ENCODE peak calls at places on chromosomes 5 and 9, in five cellular contexts. U, F, K, Y and I are unnamed samples.
A peak's percentile ranks its signal among the peaks of the same experiment; 100 is the strongest.

GRCh38 chr9:133210202-133210532 is 1.1 kb upstream of the OBP2B start:
- DNase-seq in U (no peak), F (no peak), K (no peak), Y (no peak), I (no peak)

GRCh38 chr5:161757223-161757622 is 71.7 kb downstream of the GABRA6 start:
- DNase-seq in U (no peak), F (no peak), K (no peak), Y (no peak), I (no peak)

GRCh38 chr9:92100237-92100911 is 14.8 kb downstream of the SPTLC1 start:
- DNase-seq in U (no peak), F (peak; percentile 83), K (peak; percentile 88), Y (no peak), I (peak; percentile 87)

GRCh38 chr9:107484117-107484723 is 5.3 kb downstream of the KLF4 start:
- DNase-seq in U (no peak), F (peak; percentile 90), K (peak; percentile 79), Y (no peak), I (peak; percentile 81)

GRCh38 chr9:113387560-113388230 is 10.9 kb upstream of the HDHD3 start:
- DNase-seq in U (no peak), F (no peak), K (no peak), Y (no peak), I (no peak)

GRCh38 chr9:70609542-70610286 is 195.3 kb upstream of the KLF9 start:
- DNase-seq in U (no peak), F (peak; percentile 90), K (no peak), Y (no peak), I (peak; percentile 98)

GRCh38 chr5:180739958-180740357 is at the start of gene OR2Y1:
- DNase-seq in U (no peak), F (no peak), K (no peak), Y (no peak), I (no peak)

GRCh38 chr5:3602713-3603502 is 7.3 kb downstream of the IRX1 start:
- DNase-seq in U (peak; percentile 70), F (no peak), K (peak; percentile 64), Y (peak; percentile 87), I (no peak)

GRCh38 chr5:142808778-142809606 is 38.8 kb downstream of the ARHGAP26 start:
- DNase-seq in U (no peak), F (no peak), K (no peak), Y (no peak), I (no peak)

GRCh38 chr5:16179511-16179935 is at the start of gene MARCHF11:
- DNase-seq in U (peak; percentile 41), F (no peak), K (peak; percentile 55), Y (peak; percentile 57), I (no peak)

GRCh38 chr9:22105005-22105722 is 96.1 kb upstream of the CDKN2B start:
- DNase-seq in U (no peak), F (no peak), K (no peak), Y (no peak), I (no peak)

GRCh38 chr9:134501266-134502181 is 140.1 kb upstream of the COL5A1 start:
- DNase-seq in U (no peak), F (no peak), K (peak; percentile 26), Y (no peak), I (no peak)

GRCh38 chr5:169629847-169630548 is 7.1 kb upstream of the DOCK2 start:
- DNase-seq in U (no peak), F (peak; percentile 73), K (no peak), Y (no peak), I (peak; percentile 90)

GRCh38 chr9:116149844-116150243 is 3.7 kb upstream of the PAPPA start:
- DNase-seq in U (peak; percentile 57), F (peak; percentile 37), K (peak; percentile 57), Y (peak; percentile 75), I (no peak)

GRCh38 chr5:112938286-112938685 is 16.3 kb upstream of the REEP5 start:
- DNase-seq in U (no peak), F (no peak), K (no peak), Y (no peak), I (no peak)

GRCh38 chr5:61379677-61380076 is 47.6 kb downstream of the ZSWIM6 start:
- DNase-seq in U (no peak), F (no peak), K (no peak), Y (no peak), I (no peak)

GRCh38 chr9:75664597-75664996 is 225.9 kb upstream of the PCSK5 start:
- DNase-seq in U (no peak), F (no peak), K (no peak), Y (no peak), I (no peak)

GRCh38 chr5:141779642-141780041 is 97.6 kb upstream of the ARAP3 start:
- DNase-seq in U (peak; percentile 42), F (no peak), K (peak; percentile 51), Y (no peak), I (peak; percentile 44)
- H3K4ac ChIP-seq in U (no peak overlapping the region), F (no peak overlapping the region), K (no peak overlapping the region), Y (no peak overlapping the region), I (no peak overlapping the region)

DNA sequence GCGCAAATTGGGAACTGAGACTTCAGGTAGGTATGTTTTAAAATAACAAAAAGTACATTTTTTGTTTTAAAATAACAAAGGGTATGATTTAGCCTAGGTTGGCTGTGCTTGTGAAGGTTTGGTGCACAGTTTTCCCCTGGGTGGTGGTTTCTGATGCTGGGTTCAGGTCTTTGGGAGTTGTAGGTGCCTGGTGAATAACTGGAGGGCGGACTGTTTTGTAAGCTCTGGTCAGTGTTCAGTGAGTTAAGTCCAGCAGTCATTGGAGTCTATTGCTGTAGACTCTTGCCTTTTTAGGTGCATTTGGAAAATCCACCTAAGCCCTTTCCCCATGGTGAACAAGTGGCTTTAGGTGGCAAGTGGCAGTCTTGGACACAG is 43.9 kb downstream of the RAI14 start:
- DNase-seq in U (no peak), F (no peak), K (no peak), Y (no peak), I (no peak)
- H2BK120ac ChIP-seq in U (no peak overlapping the region), F (no peak overlapping the region), K (no peak overlapping the region), Y (no peak overlapping the region), I (no peak overlapping the region)

GRCh38 chr5:17190242-17190778 is 27.1 kb upstream of the BASP1 start:
- DNase-seq in U (no peak), F (peak; percentile 88), K (peak; percentile 76), Y (no peak), I (peak; percentile 84)
- H2BK15ac ChIP-seq in U (no peak overlapping the region), F (no peak overlapping the region), K (no peak overlapping the region), Y (no peak overlapping the region), I (peak overlapping the region; percentile 92)

DNA sequence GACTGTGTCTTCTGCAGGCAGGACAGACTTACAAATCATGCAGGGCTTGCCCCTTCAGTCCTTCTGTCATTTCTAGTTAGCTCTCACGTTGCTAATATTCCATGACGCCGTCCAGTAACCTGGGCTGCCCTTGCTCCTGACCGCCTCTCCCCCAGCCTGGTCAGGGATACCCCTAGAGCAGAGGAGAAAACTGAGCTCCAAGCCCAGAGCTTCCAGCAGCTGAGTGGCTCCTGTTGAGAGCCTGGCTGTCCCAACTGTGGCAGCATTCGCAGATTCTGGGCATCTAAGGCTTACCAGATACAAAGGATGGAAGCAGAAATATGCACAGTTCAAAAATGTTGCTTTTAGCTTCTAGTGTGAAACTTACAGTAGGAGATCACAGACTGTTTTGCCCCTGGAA is 185.2 kb downstream of the CD180 start:
- DNase-seq in U (no peak), F (no peak), K (no peak), Y (no peak), I (no peak)
- H3K4ac ChIP-seq in U (no peak overlapping the region), F (peak overlapping the region; percentile 42), K (no peak overlapping the region), Y (no peak overlapping the region), I (peak overlapping the region; percentile 98)

GRCh38 chr5:151587796-151588606 is 3.1 kb downstream of the FAT2 start:
- DNase-seq in U (no peak), F (no peak), K (no peak), Y (no peak), I (no peak)
- H2BK120ac ChIP-seq in U (no peak overlapping the region), F (no peak overlapping the region), K (no peak overlapping the region), Y (no peak overlapping the region), I (no peak overlapping the region)

GRCh38 chr5:43066799-43067741 is 27.0 kb upstream of the ANXA2R start:
- DNase-seq in U (peak; percentile 82), F (peak; percentile 90), K (peak; percentile 95), Y (peak; percentile 94), I (peak; percentile 91)
- H2BK15ac ChIP-seq in U (no peak overlapping the region), F (peak overlapping the region; percentile 95), K (no peak overlapping the region), Y (no peak overlapping the region), I (peak overlapping the region; percentile 46)

GRCh38 chr5:74184649-74185048 is 455.9 kb downstream of the ENC1 start:
- DNase-seq in U (no peak), F (no peak), K (no peak), Y (no peak), I (no peak)
- H3K4ac ChIP-seq in U (no peak overlapping the region), F (no peak overlapping the region), K (no peak overlapping the region), Y (no peak overlapping the region), I (no peak overlapping the region)

GRCh38 chr9:129352157-129352870 is 174.3 kb upstream of the IER5L start:
- DNase-seq in U (peak; percentile 92), F (no peak), K (peak; percentile 90), Y (peak; percentile 93), I (no peak)
- H2BK120ac ChIP-seq in U (no peak overlapping the region), F (peak overlapping the region; percentile 99), K (peak overlapping the region; percentile 16), Y (no peak overlapping the region), I (peak overlapping the region; percentile 96)

GRCh38 chr5:150146235-150146634 is 9.4 kb downstream of the PDGFRB start:
- DNase-seq in U (no peak), F (no peak), K (no peak), Y (no peak), I (no peak)

GRCh38 chr5:150144876-150145275 is 10.8 kb downstream of the PDGFRB start:
- DNase-seq in U (no peak), F (no peak), K (no peak), Y (no peak), I (peak; percentile 21)

GRCh38 chr5:150143725-150144058 is 12.0 kb downstream of the PDGFRB start:
- DNase-seq in U (no peak), F (no peak), K (no peak), Y (no peak), I (no peak)

GRCh38 chr5:150142800-150143724 is 12.6 kb downstream of the PDGFRB start:
- DNase-seq in U (no peak), F (peak; percentile 98), K (no peak), Y (no peak), I (peak; percentile 98)

GRCh38 chr5:150144211-150144801 is 11.3 kb downstream of the PDGFRB start:
- DNase-seq in U (no peak), F (peak; percentile 81), K (no peak), Y (no peak), I (peak; percentile 86)
- H2BK15ac ChIP-seq in U (no peak overlapping the region), F (peak overlapping the region; percentile 94), K (no peak overlapping the region), Y (peak overlapping the region; percentile 16), I (peak overlapping the region; percentile 95)

GRCh38 chr5:178587793-178588611 is 2.2 kb downstream of the COL23A1 start:
- DNase-seq in U (no peak), F (no peak), K (peak; percentile 35), Y (no peak), I (no peak)

GRCh38 chr5:178588769-178589168 is 1.4 kb downstream of the COL23A1 start:
- DNase-seq in U (no peak), F (no peak), K (no peak), Y (peak; percentile 50), I (no peak)

GRCh38 chr5:178590924-178591423 is 781 bp upstream of the COL23A1 start:
- DNase-seq in U (no peak), F (no peak), K (no peak), Y (no peak), I (peak; percentile 4)

GRCh38 chr5:178589180-178590140 is 733 bp downstream of the COL23A1 start:
- DNase-seq in U (peak; percentile 45), F (peak; percentile 40), K (peak; percentile 65), Y (peak; percentile 58), I (peak; percentile 11)

GRCh38 chr5:178590141-178590923 is at the start of gene COL23A1:
- DNase-seq in U (peak; percentile 77), F (peak; percentile 52), K (peak; percentile 82), Y (peak; percentile 83), I (peak; percentile 43)
- H3K4ac ChIP-seq in U (no peak within 1 kb of the TSS), F (no peak within 1 kb of the TSS), K (peak within 1 kb of the TSS; percentile 28), Y (no peak within 1 kb of the TSS), I (no peak within 1 kb of the TSS)